ENCODE peak calls at places on chromosomes 1 and 21, in seven cellular contexts. One of them, this sample, is unnamed. For H3K4me1, the result is how much of the 10 kb centered on the place peaks cover.

GRCh38 chr1:204405988-204406387 is 5.6 kb downstream of the PPP1R15B start:
- DNase-seq in tibial nerve: no peak
- DNase-seq in thoracic aorta: no peak
- DNase-seq in ovary: no peak
- DNase-seq in GM12878: no peak
- DNase-seq in OCI-LY7: no peak
- DNase-seq in stomach: no peak
- DNase-seq in this sample: no peak

GRCh38 chr1:93000291-93000690 is 39.0 kb upstream of the DIPK1A start:
- DNase-seq in tibial nerve: no peak
- DNase-seq in thoracic aorta: no peak
- DNase-seq in ovary: no peak
- DNase-seq in GM12878: no peak
- DNase-seq in OCI-LY7: no peak
- DNase-seq in stomach: no peak
- DNase-seq in this sample: no peak

GRCh38 chr21:18384771-18385170 is 18.8 kb downstream of the TMPRSS15 start:
- DNase-seq in tibial nerve: no peak
- DNase-seq in thoracic aorta: no peak
- DNase-seq in ovary: no peak
- DNase-seq in GM12878: no peak
- DNase-seq in OCI-LY7: peak
- DNase-seq in stomach: no peak
- DNase-seq in this sample: no peak

GRCh38 chr1:234863596-234863995 is 253.6 kb upstream of the IRF2BP2 start:
- DNase-seq in tibial nerve: peak
- DNase-seq in thoracic aorta: no peak
- DNase-seq in ovary: no peak
- DNase-seq in GM12878: no peak
- DNase-seq in OCI-LY7: no peak
- DNase-seq in stomach: no peak
- DNase-seq in this sample: no peak

GRCh38 chr1:68481041-68481440 is 15.8 kb downstream of the DEPDC1 start:
- DNase-seq in tibial nerve: no peak
- DNase-seq in thoracic aorta: no peak
- DNase-seq in ovary: no peak
- DNase-seq in GM12878: no peak
- DNase-seq in OCI-LY7: no peak
- DNase-seq in stomach: no peak
- DNase-seq in this sample: no peak

GRCh38 chr1:200038987-200039848 is 11.7 kb downstream of the NR5A2 start:
- DNase-seq in tibial nerve: no peak
- DNase-seq in thoracic aorta: no peak
- DNase-seq in ovary: no peak
- DNase-seq in GM12878: no peak
- DNase-seq in OCI-LY7: peak
- DNase-seq in stomach: peak
- DNase-seq in this sample: no peak

GRCh38 chr1:211698161-211699026 is 23.0 kb upstream of the NEK2 start:
- DNase-seq in tibial nerve: peak
- DNase-seq in thoracic aorta: peak
- DNase-seq in ovary: peak
- DNase-seq in GM12878: peak
- DNase-seq in OCI-LY7: peak
- DNase-seq in stomach: peak
- DNase-seq in this sample: peak

GRCh38 chr1:97913506-97913905 is 7.3 kb downstream of the DPYD start:
- DNase-seq in tibial nerve: no peak
- DNase-seq in thoracic aorta: no peak
- DNase-seq in ovary: no peak
- DNase-seq in GM12878: no peak
- DNase-seq in OCI-LY7: no peak
- DNase-seq in stomach: no peak
- DNase-seq in this sample: no peak

GRCh38 chr1:17170571-17170970 is 34.4 kb upstream of the PADI1 start:
- DNase-seq in tibial nerve: no peak
- DNase-seq in thoracic aorta: no peak
- DNase-seq in ovary: no peak
- DNase-seq in GM12878: no peak
- DNase-seq in OCI-LY7: no peak
- DNase-seq in stomach: no peak
- DNase-seq in this sample: no peak

GRCh38 chr1:218845589-218845988 is 328.1 kb upstream of the LYPLAL1 start:
- DNase-seq in tibial nerve: no peak
- DNase-seq in thoracic aorta: no peak
- DNase-seq in ovary: no peak
- DNase-seq in GM12878: no peak
- DNase-seq in OCI-LY7: no peak
- DNase-seq in stomach: no peak
- DNase-seq in this sample: no peak

GRCh38 chr21:17900281-17900989 is 81.3 kb upstream of the C21orf91 start:
- DNase-seq in tibial nerve: no peak
- DNase-seq in thoracic aorta: no peak
- DNase-seq in ovary: no peak
- DNase-seq in GM12878: no peak
- DNase-seq in OCI-LY7: no peak
- DNase-seq in stomach: no peak
- DNase-seq in this sample: no peak

GRCh38 chr1:228029281-228029680 is 22.5 kb downstream of the WNT3A start:
- DNase-seq in tibial nerve: no peak
- DNase-seq in thoracic aorta: no peak
- DNase-seq in ovary: no peak
- DNase-seq in GM12878: no peak
- DNase-seq in OCI-LY7: no peak
- DNase-seq in stomach: no peak
- DNase-seq in this sample: peak

GRCh38 chr1:113871597-113872113 is at the start of gene PTPN22:
- DNase-seq in tibial nerve: peak
- DNase-seq in thoracic aorta: no peak
- DNase-seq in ovary: no peak
- DNase-seq in GM12878: peak
- DNase-seq in OCI-LY7: peak
- DNase-seq in stomach: peak
- DNase-seq in this sample: peak

GRCh38 chr1:40952744-40953315 is 26.7 kb upstream of the CTPS1 start:
- DNase-seq in tibial nerve: no peak
- DNase-seq in thoracic aorta: no peak
- DNase-seq in ovary: no peak
- DNase-seq in GM12878: no peak
- DNase-seq in OCI-LY7: no peak
- DNase-seq in stomach: no peak
- DNase-seq in this sample: peak
- TF ChIP-seq CTCF in tibial nerve: no peak
- TF ChIP-seq CTCF in thoracic aorta: no peak
- TF ChIP-seq CTCF in ovary: peak
- TF ChIP-seq CTCF in GM12878: no peak
- TF ChIP-seq CTCF in OCI-LY7: peak
- TF ChIP-seq CTCF in stomach: no peak
- TF ChIP-seq CTCF in this sample: no peak

GRCh38 chr1:214445846-214446614 is 105.4 kb downstream of the PTPN14 start:
- DNase-seq in tibial nerve: no peak
- DNase-seq in thoracic aorta: no peak
- DNase-seq in ovary: no peak
- DNase-seq in GM12878: no peak
- DNase-seq in OCI-LY7: no peak
- DNase-seq in stomach: no peak
- DNase-seq in this sample: no peak

GRCh38 chr1:214445201-214445600 is 106.2 kb downstream of the PTPN14 start:
- DNase-seq in tibial nerve: no peak
- DNase-seq in thoracic aorta: no peak
- DNase-seq in ovary: no peak
- DNase-seq in GM12878: no peak
- DNase-seq in OCI-LY7: no peak
- DNase-seq in stomach: no peak
- DNase-seq in this sample: no peak

GRCh38 chr1:214447557-214447871 is 103.9 kb downstream of the PTPN14 start:
- DNase-seq in tibial nerve: no peak
- DNase-seq in thoracic aorta: no peak
- DNase-seq in ovary: no peak
- DNase-seq in GM12878: no peak
- DNase-seq in OCI-LY7: no peak
- DNase-seq in stomach: no peak
- DNase-seq in this sample: no peak

GRCh38 chr1:214448536-214448935 is 102.9 kb downstream of the PTPN14 start:
- DNase-seq in tibial nerve: no peak
- DNase-seq in thoracic aorta: no peak
- DNase-seq in ovary: no peak
- DNase-seq in GM12878: no peak
- DNase-seq in OCI-LY7: no peak
- DNase-seq in stomach: no peak
- DNase-seq in this sample: no peak

GRCh38 chr1:214446772-214447556 is 104.4 kb downstream of the PTPN14 start:
- DNase-seq in tibial nerve: no peak
- DNase-seq in thoracic aorta: no peak
- DNase-seq in ovary: no peak
- DNase-seq in GM12878: no peak
- DNase-seq in OCI-LY7: no peak
- DNase-seq in stomach: peak
- DNase-seq in this sample: no peak
- H3K4me1 ChIP-seq in tibial nerve: half or more
- H3K4me1 ChIP-seq in thoracic aorta: under half
- H3K4me1 ChIP-seq in ovary: under half
- H3K4me1 ChIP-seq in GM12878: under half
- H3K4me1 ChIP-seq in OCI-LY7: under half
- H3K4me1 ChIP-seq in stomach: under half
- H3K4me1 ChIP-seq in this sample: under half

GRCh38 chr1:3631865-3632264 is 7.0 kb downstream of the TPRG1L start:
- DNase-seq in tibial nerve: no peak
- DNase-seq in thoracic aorta: no peak
- DNase-seq in ovary: no peak
- DNase-seq in GM12878: no peak
- DNase-seq in OCI-LY7: no peak
- DNase-seq in stomach: no peak
- DNase-seq in this sample: no peak

GRCh38 chr1:3630914-3631313 is 6.1 kb downstream of the TPRG1L start:
- DNase-seq in tibial nerve: no peak
- DNase-seq in thoracic aorta: no peak
- DNase-seq in ovary: no peak
- DNase-seq in GM12878: no peak
- DNase-seq in OCI-LY7: no peak
- DNase-seq in stomach: no peak
- DNase-seq in this sample: no peak

GRCh38 chr1:3632298-3632697 is 7.5 kb downstream of the TPRG1L start:
- DNase-seq in tibial nerve: no peak
- DNase-seq in thoracic aorta: no peak
- DNase-seq in ovary: no peak
- DNase-seq in GM12878: no peak
- DNase-seq in OCI-LY7: no peak
- DNase-seq in stomach: no peak
- DNase-seq in this sample: no peak

GRCh38 chr1:3630161-3630611 is 5.4 kb downstream of the TPRG1L start:
- DNase-seq in tibial nerve: no peak
- DNase-seq in thoracic aorta: no peak
- DNase-seq in ovary: no peak
- DNase-seq in GM12878: no peak
- DNase-seq in OCI-LY7: no peak
- DNase-seq in stomach: no peak
- DNase-seq in this sample: no peak

DNA sequence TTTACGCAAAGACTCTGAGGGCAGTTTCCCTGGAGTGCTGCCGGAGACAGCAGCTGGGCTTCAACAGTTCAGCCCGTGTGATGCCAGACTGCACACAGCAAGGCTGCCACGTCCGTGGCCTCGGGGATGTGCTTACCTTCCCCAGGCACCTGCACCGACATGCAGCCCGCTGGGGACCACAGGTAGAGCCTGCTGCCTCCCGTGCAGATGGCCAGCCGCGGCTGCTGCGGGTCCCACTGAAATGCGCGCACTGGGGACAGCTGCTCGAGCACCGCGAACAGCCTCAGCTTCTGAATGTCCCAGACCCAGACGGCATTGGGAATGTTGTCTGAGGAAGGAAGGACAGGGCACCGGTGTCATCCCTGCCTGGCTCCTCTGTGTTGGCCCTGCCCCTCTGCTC is 6.5 kb downstream of the TPRG1L start:
- DNase-seq in tibial nerve: no peak
- DNase-seq in thoracic aorta: no peak
- DNase-seq in ovary: no peak
- DNase-seq in GM12878: no peak
- DNase-seq in OCI-LY7: no peak
- DNase-seq in stomach: no peak
- DNase-seq in this sample: no peak
- H3K27ac ChIP-seq in tibial nerve: no peak
- H3K27ac ChIP-seq in thoracic aorta: no peak
- H3K27ac ChIP-seq in ovary: no peak
- H3K27ac ChIP-seq in GM12878: no peak
- H3K27ac ChIP-seq in OCI-LY7: no peak
- H3K27ac ChIP-seq in stomach: no peak
- H3K27ac ChIP-seq in this sample: no peak

DNA sequence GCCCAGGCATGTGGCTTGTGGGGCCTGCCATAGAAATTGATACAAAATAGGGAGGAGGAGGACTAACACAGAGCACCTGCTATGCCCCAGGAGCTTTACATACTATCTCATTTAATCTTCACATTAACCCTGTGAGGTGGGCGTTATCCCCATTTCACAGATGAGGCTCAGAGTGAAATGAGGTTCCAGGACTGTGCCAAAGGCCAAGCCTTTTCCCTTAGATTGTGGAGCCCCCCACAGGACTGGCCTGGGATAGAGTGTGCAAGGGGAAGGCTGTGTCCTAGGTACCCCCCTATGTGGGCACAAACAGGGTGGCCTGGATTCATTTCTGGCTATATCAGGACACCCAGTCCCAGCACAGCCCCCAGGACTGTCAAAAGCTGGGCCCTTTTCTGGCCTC is 2.2 kb upstream of the DDOST start:
- DNase-seq in tibial nerve: no peak
- DNase-seq in thoracic aorta: no peak
- DNase-seq in ovary: no peak
- DNase-seq in GM12878: no peak
- DNase-seq in OCI-LY7: peak
- DNase-seq in stomach: no peak
- DNase-seq in this sample: no peak
- TF ChIP-seq CTCF in tibial nerve: no peak
- TF ChIP-seq CTCF in thoracic aorta: no peak
- TF ChIP-seq CTCF in ovary: no peak
- TF ChIP-seq CTCF in GM12878: no peak
- TF ChIP-seq CTCF in OCI-LY7: peak
- TF ChIP-seq CTCF in stomach: no peak
- TF ChIP-seq CTCF in this sample: no peak

GRCh38 chr1:198174297-198174696 is 17.5 kb downstream of the NEK7 start:
- DNase-seq in tibial nerve: no peak
- DNase-seq in thoracic aorta: no peak
- DNase-seq in ovary: no peak
- DNase-seq in GM12878: no peak
- DNase-seq in OCI-LY7: no peak
- DNase-seq in stomach: no peak
- DNase-seq in this sample: no peak
- H3K4me1 ChIP-seq in tibial nerve: half or more
- H3K4me1 ChIP-seq in thoracic aorta: half or more
- H3K4me1 ChIP-seq in ovary: under half
- H3K4me1 ChIP-seq in GM12878: under half
- H3K4me1 ChIP-seq in OCI-LY7: under half
- H3K4me1 ChIP-seq in stomach: under half
- H3K4me1 ChIP-seq in this sample: under half

DNA sequence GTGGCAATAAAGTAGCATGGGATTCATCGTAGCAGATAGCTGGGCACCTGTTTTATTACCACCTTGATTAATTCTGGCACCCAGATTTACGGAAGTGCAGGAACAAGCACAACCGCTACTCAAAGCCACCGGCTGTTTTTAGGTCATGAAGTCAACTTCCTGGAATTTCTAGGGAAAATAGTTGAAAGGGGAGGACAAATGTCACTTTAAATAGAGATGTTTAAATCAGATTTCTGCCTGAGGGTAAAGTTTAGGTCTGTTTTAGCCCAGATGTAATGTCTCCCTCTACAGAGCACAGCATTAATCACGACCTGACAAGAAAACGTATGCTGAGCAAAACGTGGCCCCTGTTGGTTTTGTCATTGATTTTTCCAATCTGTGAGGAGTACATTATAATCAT is 8.0 kb downstream of the ADGRL2 start:
- DNase-seq in tibial nerve: no peak
- DNase-seq in thoracic aorta: no peak
- DNase-seq in ovary: no peak
- DNase-seq in GM12878: no peak
- DNase-seq in OCI-LY7: no peak
- DNase-seq in stomach: no peak
- DNase-seq in this sample: no peak
- H3K27ac ChIP-seq in tibial nerve: no peak
- H3K27ac ChIP-seq in thoracic aorta: peak
- H3K27ac ChIP-seq in ovary: no peak
- H3K27ac ChIP-seq in GM12878: no peak
- H3K27ac ChIP-seq in OCI-LY7: no peak
- H3K27ac ChIP-seq in stomach: no peak
- H3K27ac ChIP-seq in this sample: peak